ENCODE peak calls at places on chromosomes 5 and 9, in five cellular contexts. Q is aorta, P is OCI-LY7, H is lung, G is breast epithelium. Y is an unnamed sample.
A peak's percentile ranks its signal among the peaks of the same experiment; 100 is the strongest.

GRCh38 chr9:134175291-134175807 is 11.0 kb upstream of the RNU6ATAC start:
- DNase-seq in P (peak; percentile 57), H (no peak), Q (no peak), G (no peak), Y (no peak)

GRCh38 chr5:10565785-10566506 is 2.1 kb downstream of the ANKRD33B start:
- DNase-seq in Q (no peak), P (peak; percentile 63), H (no peak), G (no peak), Y (no peak)

GRCh38 chr9:119873877-119874276 is 504.6 kb upstream of the BRINP1 start:
- DNase-seq in P (no peak), Q (no peak), G (no peak), H (no peak), Y (no peak)

GRCh38 chr9:13268469-13268868 is 11.0 kb downstream of the MPDZ start:
- DNase-seq in Q (no peak), H (no peak), P (no peak), G (no peak), Y (no peak)

GRCh38 chr5:88660326-88660946 is 222.5 kb downstream of the MEF2C start:
- DNase-seq in P (peak; percentile 13), H (no peak), G (no peak), Q (peak; percentile 75), Y (no peak)

GRCh38 chr9:132898043-132898442 is 19.3 kb downstream of the SPACA9 start:
- DNase-seq in G (no peak), H (no peak), Q (no peak), P (no peak), Y (no peak)

GRCh38 chr5:175659546-175660248 is 1.8 kb downstream of the HRH2 start:
- DNase-seq in P (no peak), Q (no peak), H (no peak), G (no peak), Y (no peak)

GRCh38 chr5:132433141-132433540 is 57.4 kb downstream of the IRF1 start:
- DNase-seq in P (no peak), G (no peak), H (no peak), Q (no peak), Y (no peak)

GRCh38 chr5:145056805-145057204 is 778.3 kb downstream of the PRELID2 start:
- DNase-seq in G (no peak), P (no peak), H (no peak), Q (no peak), Y (no peak)

GRCh38 chr9:97545507-97545906 is 44.0 kb downstream of the TMOD1 start:
- DNase-seq in H (no peak), Q (no peak), P (no peak), G (no peak), Y (no peak)

GRCh38 chr9:98807811-98808195 is 333 bp downstream of the GALNT12 start:
- DNase-seq in P (peak; percentile 33), G (no peak), H (no peak), Q (no peak), Y (no peak)

GRCh38 chr5:73625314-73625904 is 587 bp upstream of the ARHGEF28 start:
- DNase-seq in Q (no peak), G (peak; percentile 51), P (no peak), H (no peak), Y (no peak)

GRCh38 chr5:78404682-78405293 is 44.4 kb downstream of the SCAMP1 start:
- DNase-seq in G (no peak), H (no peak), P (no peak), Q (no peak), Y (no peak)

GRCh38 chr9:107266624-107267369 is 16.3 kb upstream of the RAD23B start:
- DNase-seq in P (no peak), H (no peak), G (no peak), Q (no peak), Y (no peak)

GRCh38 chr9:14309403-14309802 is 4.5 kb downstream of the NFIB start:
- DNase-seq in H (no peak), Q (no peak), G (no peak), P (no peak), Y (no peak)

GRCh38 chr5:80481019-80481893 is 6.6 kb upstream of the FAM151B start:
- DNase-seq in H (peak; percentile 49), P (peak; percentile 66), Q (no peak), G (no peak), Y (peak; percentile 31)

GRCh38 chr5:44336708-44337107 is 52.5 kb downstream of the FGF10 start:
- DNase-seq in G (no peak), P (no peak), H (no peak), Q (no peak), Y (no peak)

GRCh38 chr9:35000535-35001284 is 11.2 kb downstream of the DNAJB5 start:
- DNase-seq in G (no peak), H (no peak), P (no peak), Q (no peak), Y (no peak)

GRCh38 chr5:34053133-34053532 is 10.1 kb upstream of the C1QTNF3 start:
- DNase-seq in H (no peak), P (no peak), G (no peak), Q (no peak), Y (no peak)

GRCh38 chr5:138955013-138955660 is 80.0 kb upstream of the LRRTM2 start:
- DNase-seq in G (no peak), Q (no peak), P (no peak), H (no peak), Y (no peak)

GRCh38 chr9:33272061-33272460 is 7.2 kb downstream of the CHMP5 start:
- DNase-seq in Q (no peak), G (no peak), P (no peak), H (no peak), Y (no peak)

GRCh38 chr5:68114641-68115040 is 100.9 kb upstream of the PIK3R1 start:
- DNase-seq in Q (no peak), G (no peak), P (no peak), H (no peak), Y (no peak)

GRCh38 chr9:5953743-5954707 is 61.4 kb downstream of the RANBP6 start:
- DNase-seq in Q (no peak), P (no peak), G (no peak), H (no peak), Y (no peak)

GRCh38 chr9:35029852-35030251 is 40.3 kb downstream of the DNAJB5 start:
- DNase-seq in Q (no peak), H (no peak), P (no peak), G (no peak), Y (no peak)

GRCh38 chr5:90967443-90967842 is 408.8 kb downstream of the ADGRV1 start:
- DNase-seq in Q (no peak), G (no peak), H (no peak), P (no peak), Y (no peak)

GRCh38 chr9:123406691-123407536 is 50.9 kb downstream of the CRB2 start:
- DNase-seq in H (no peak), G (no peak), P (no peak), Q (no peak), Y (no peak)

GRCh38 chr9:88075966-88076285 is 62.3 kb downstream of the SPATA31C2 start:
- DNase-seq in H (no peak), G (no peak), Q (no peak), P (no peak), Y (no peak)
- H3K27ac ChIP-seq in H (peak overlapping the region; percentile 74), G (peak overlapping the region; percentile 77), Q (no peak overlapping the region), P (no peak overlapping the region), Y (no peak overlapping the region)

GRCh38 chr5:39447059-39447458 is 22.3 kb upstream of the DAB2 start:
- DNase-seq in G (no peak), P (no peak), Q (no peak), H (no peak), Y (no peak)
- H3K4me3 ChIP-seq in G (no peak overlapping the region), P (no peak overlapping the region), Q (no peak overlapping the region), H (no peak overlapping the region), Y (no peak overlapping the region)

GRCh38 chr9:104412238-104412637 is 91.8 kb upstream of the OR13F1 start:
- DNase-seq in P (peak; percentile 38), Q (no peak), H (no peak), G (no peak), Y (no peak)
- H3K9me3 ChIP-seq in P (peaks cover 23% of the 10 kb centered on the region), Q (no peaks in the 10 kb centered on the region), H (peaks cover 3% of the 10 kb centered on the region), G (no peaks in the 10 kb centered on the region), Y (no peaks in the 10 kb centered on the region)

GRCh38 chr5:154397652-154398406 is 48.0 kb upstream of the SAP30L start:
- DNase-seq in P (no peak), Q (no peak), H (no peak), G (no peak), Y (no peak)

GRCh38 chr5:154396128-154396527 is 49.7 kb upstream of the SAP30L start:
- DNase-seq in Q (no peak), H (no peak), P (no peak), G (no peak), Y (no peak)

GRCh38 chr5:154393850-154394249 is 51.9 kb upstream of the SAP30L start:
- DNase-seq in Q (no peak), G (no peak), P (no peak), H (no peak), Y (no peak)

GRCh38 chr5:154394328-154394727 is 51.5 kb upstream of the SAP30L start:
- DNase-seq in P (no peak), G (no peak), Q (no peak), H (no peak), Y (no peak)

DNA sequence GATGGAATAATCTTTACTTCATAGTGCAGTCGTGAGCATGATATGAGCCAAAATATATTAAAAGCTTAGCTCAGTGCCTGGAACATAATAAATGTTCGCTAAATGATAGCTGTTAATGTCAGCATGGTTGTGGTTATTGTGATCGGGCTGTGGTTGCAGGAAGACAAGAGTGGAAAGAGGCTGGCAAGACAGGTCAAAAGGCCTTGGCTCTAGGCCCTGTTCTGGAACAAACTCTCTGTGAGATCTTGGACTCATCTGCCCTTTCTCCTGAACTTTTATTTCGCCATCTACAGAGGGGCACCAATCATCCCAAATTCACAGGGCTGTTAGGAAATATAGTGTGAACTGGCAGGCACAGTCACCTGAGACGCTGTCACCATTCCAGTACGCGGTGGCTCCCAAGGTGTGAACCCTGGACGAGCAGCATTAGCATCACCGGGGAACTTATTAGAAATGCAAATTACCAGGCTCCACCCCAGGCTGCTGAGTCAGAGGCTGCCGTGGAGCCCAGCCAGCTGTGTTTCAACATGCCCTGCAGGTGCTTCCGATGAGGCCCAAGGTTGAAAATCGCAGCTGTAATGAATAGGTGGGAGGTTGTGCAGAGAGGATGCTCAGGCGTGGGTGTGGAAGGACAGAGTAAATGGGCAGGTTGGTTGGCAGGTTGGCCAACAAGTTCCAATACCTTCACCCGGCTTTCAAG is 50.2 kb upstream of the SAP30L start:
- DNase-seq in Q (no peak), H (peak; percentile 38), P (no peak), G (no peak), Y (no peak)
- H3K27ac ChIP-seq in Q (no peak overlapping the region), H (no peak overlapping the region), P (no peak overlapping the region), G (peak overlapping the region; percentile 25), Y (no peak overlapping the region)

Y was measured in CD8-positive, alpha-beta T cell.